ENCODE peak calls at places on chromosome 22, in ten cellular contexts. J is body of pancreas, S is pancreas, D is IMR-90, Y is upper lobe of right lung, K is neuronal stem cell, A is lung, E is HCT116, X is thyroid gland, I is adrenal gland. C is an unnamed sample.

GRCh38 chr22:46731246-46732040 is 6.6 kb downstream of the CERK start:
- DNase-seq in J (peak; percentile 89), D (no peak), S (peak; percentile 96), X (peak; percentile 90), K (no peak), A (peak; percentile 58), I (peak; percentile 80), E (no peak), Y (no peak), C (no peak)

GRCh38 chr22:46366801-46367706 is 31.5 kb downstream of the TRMU start:
- DNase-seq in I (peak; percentile 23), D (no peak), A (no peak), S (peak; percentile 74), E (no peak), J (peak; percentile 5), Y (no peak), X (no peak), K (no peak), C (no peak)

GRCh38 chr22:17305076-17305475 is 64.2 kb upstream of the CECR2 start:
- DNase-seq in X (no peak), I (no peak), D (no peak), Y (no peak), E (no peak), K (no peak), S (no peak), J (no peak), A (peak; percentile 22), C (no peak)

GRCh38 chr22:23279781-23280180 is 99.5 kb downstream of the BCR start:
- DNase-seq in E (no peak), Y (no peak), S (no peak), A (no peak), X (peak; percentile 67), K (no peak), J (no peak), I (no peak), D (peak; percentile 28), C (no peak)

GRCh38 chr22:37433786-37434185 is 6.5 kb upstream of the ELFN2 start:
- DNase-seq in Y (no peak), X (no peak), A (no peak), E (no peak), K (no peak), J (no peak), D (no peak), S (no peak), I (no peak), C (no peak)

GRCh38 chr22:43185860-43186261 is 1.1 kb downstream of the TTLL12 start:
- DNase-seq in J (peak; percentile 87), D (peak; percentile 23), I (peak; percentile 82), Y (no peak), X (peak; percentile 81), A (peak; percentile 49), E (peak; percentile 29), K (no peak), S (peak; percentile 92), C (no peak)

GRCh38 chr22:46791201-46791731 is 28.8 kb downstream of the TBC1D22A start:
- DNase-seq in K (no peak), A (no peak), Y (no peak), E (no peak), S (no peak), D (peak; percentile 83), X (peak; percentile 30), I (peak; percentile 80), J (peak; percentile 26), C (peak; percentile 73)

GRCh38 chr22:23306438-23306921 is 126.2 kb downstream of the BCR start:
- DNase-seq in J (no peak), D (peak; percentile 74), S (peak; percentile 60), I (peak; percentile 45), A (no peak), Y (peak; percentile 54), X (no peak), K (no peak), E (no peak), C (no peak)

GRCh38 chr22:42396621-42397331 is 35.4 kb downstream of the NFAM1 start:
- DNase-seq in A (no peak), I (peak; percentile 28), X (peak; percentile 60), K (no peak), S (peak; percentile 50), J (no peak), D (no peak), E (peak; percentile 3), Y (no peak), C (no peak)

GRCh38 chr22:27648853-27649252 is 152.7 kb downstream of the MN1 start:
- DNase-seq in X (no peak), D (no peak), A (no peak), I (no peak), S (no peak), Y (no peak), J (no peak), K (no peak), E (no peak), C (no peak)

GRCh38 chr22:23862103-23862502 is 4.4 kb downstream of the SLC2A11 start:
- DNase-seq in J (peak; percentile 62), X (peak; percentile 19), I (no peak), Y (no peak), A (peak; percentile 45), D (peak; percentile 52), E (peak; percentile 32), K (no peak), S (no peak), C (peak; percentile 45)

GRCh38 chr22:42321908-42322561 is 51.6 kb upstream of the TCF20 start:
- DNase-seq in D (no peak), A (no peak), K (no peak), S (no peak), J (no peak), E (no peak), I (no peak), X (no peak), Y (no peak), C (no peak)

GRCh38 chr22:21579474-21579851 is 11.9 kb downstream of the UBE2L3 start:
- DNase-seq in X (no peak), S (no peak), I (no peak), K (no peak), J (no peak), Y (no peak), A (no peak), D (no peak), E (no peak), C (no peak)

GRCh38 chr22:23207786-23208325 is 27.5 kb downstream of the BCR start:
- DNase-seq in K (no peak), J (peak; percentile 33), I (no peak), E (no peak), D (no peak), S (no peak), X (peak; percentile 91), A (no peak), Y (no peak), C (no peak)

GRCh38 chr22:50197000-50197800 is 3.6 kb upstream of the SELENOO start:
- DNase-seq in A (no peak), K (no peak), I (peak; percentile 33), X (no peak), J (no peak), D (no peak), Y (no peak), E (no peak), S (peak; percentile 79), C (no peak)

GRCh38 chr22:50198624-50199017 is 2.2 kb upstream of the SELENOO start:
- DNase-seq in J (no peak), X (no peak), K (no peak), D (no peak), E (no peak), A (no peak), I (no peak), Y (no peak), S (no peak), C (no peak)

GRCh38 chr22:50197856-50198623 is 2.8 kb upstream of the SELENOO start:
- DNase-seq in K (no peak), D (no peak), E (no peak), J (no peak), S (peak; percentile 85), A (no peak), Y (no peak), I (peak; percentile 35), X (no peak), C (no peak)

GRCh38 chr22:50194037-50194809 is 6.6 kb upstream of the SELENOO start:
- DNase-seq in K (no peak), D (no peak), X (no peak), Y (no peak), A (no peak), J (peak; percentile 62), I (peak; percentile 34), E (no peak), S (peak; percentile 82), C (no peak)

GRCh38 chr22:50196256-50196655 is 4.6 kb upstream of the SELENOO start:
- DNase-seq in I (peak; percentile 31), Y (no peak), J (no peak), K (no peak), A (no peak), S (peak; percentile 71), D (no peak), X (no peak), E (no peak), C (no peak)
- H3K4me3 ChIP-seq in I (no peak overlapping the region), Y (no peak overlapping the region), J (no peak overlapping the region), K (no peak overlapping the region), A (no peak overlapping the region), S (no peak overlapping the region), D (no peak overlapping the region), X (no peak overlapping the region), E (no peak overlapping the region), C (no peak overlapping the region)

DNA sequence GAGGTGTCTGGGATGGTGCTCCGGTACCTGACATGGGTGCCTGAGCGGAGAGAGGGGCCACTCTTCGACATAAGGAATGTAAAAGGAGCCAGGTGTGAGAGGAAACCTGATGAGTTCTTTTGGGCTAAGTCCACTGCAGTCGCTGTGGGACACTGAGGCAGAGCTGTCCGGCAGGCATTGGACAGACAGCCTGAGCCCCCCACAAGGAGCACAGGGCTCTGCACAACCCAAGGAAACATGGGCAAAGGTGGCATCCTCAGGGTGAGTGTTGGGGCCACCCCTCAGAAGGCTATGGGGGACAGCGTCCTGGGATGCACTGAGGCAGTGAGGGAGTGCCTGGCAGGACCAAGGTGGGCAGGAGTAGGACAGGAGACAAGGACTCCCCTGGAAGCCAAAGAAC is 57.7 kb upstream of the EMID1 start:
- DNase-seq in D (no peak), I (no peak), E (no peak), A (no peak), K (no peak), X (no peak), J (no peak), S (no peak), Y (peak; percentile 40), C (no peak)
- H3K9me3 ChIP-seq in D (no peaks in the 10 kb centered on the region), I (no peaks in the 10 kb centered on the region), E (no peaks in the 10 kb centered on the region), A (no peaks in the 10 kb centered on the region), K (no peaks in the 10 kb centered on the region), X (no peaks in the 10 kb centered on the region), J (no peaks in the 10 kb centered on the region), S (no peaks in the 10 kb centered on the region), Y (no peaks in the 10 kb centered on the region), C (no peaks in the 10 kb centered on the region)

GRCh38 chr22:36381513-36382079 is 6.2 kb downstream of the MYH9 start:
- DNase-seq in E (no peak), I (no peak), K (no peak), S (no peak), J (no peak), A (no peak), Y (no peak), X (no peak), D (peak; percentile 7), C (peak; percentile 73)
- H3K4me1 ChIP-seq in E (peaks cover 82% of the 10 kb centered on the region), I (peaks cover 44% of the 10 kb centered on the region), K (peaks cover 17% of the 10 kb centered on the region), S (peaks cover 71% of the 10 kb centered on the region), J (peaks cover 88% of the 10 kb centered on the region), A (peaks cover 31% of the 10 kb centered on the region), Y (peaks cover 94% of the 10 kb centered on the region), X (peaks cover 87% of the 10 kb centered on the region), D (peaks cover 28% of the 10 kb centered on the region), C (peaks cover 89% of the 10 kb centered on the region)

DNA sequence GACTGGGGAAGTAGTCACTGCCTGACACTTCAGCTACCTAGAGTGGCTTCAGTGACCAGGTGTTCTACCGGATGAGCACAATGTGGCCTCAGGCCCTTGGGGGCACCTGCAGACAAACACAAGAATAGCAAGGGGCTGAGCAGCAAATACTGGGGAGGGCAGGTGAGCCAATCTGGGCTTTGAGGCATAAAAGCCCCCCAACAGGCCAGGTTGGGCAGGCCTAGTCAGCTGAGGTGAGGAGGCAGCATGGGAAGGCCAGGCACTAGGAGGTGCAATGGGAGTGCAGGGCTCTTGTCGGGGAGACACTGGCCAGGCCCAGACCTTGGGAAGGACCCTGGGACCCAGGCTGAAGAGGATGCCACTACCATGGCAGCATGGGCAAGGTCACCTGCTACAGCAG is 9.0 kb downstream of the UFD1 start:
- DNase-seq in E (no peak), K (no peak), A (no peak), D (no peak), X (no peak), Y (no peak), S (peak; percentile 41), I (no peak), J (no peak), C (no peak)
- H3K4me3 ChIP-seq in E (no peak overlapping the region), K (no peak overlapping the region), A (no peak overlapping the region), D (no peak overlapping the region), X (no peak overlapping the region), Y (no peak overlapping the region), S (no peak overlapping the region), I (no peak overlapping the region), J (no peak overlapping the region), C (no peak overlapping the region)